ENCODE peak calls at places on chromosomes 11 and 22, in six cellular contexts. R is iPS-NIHi11, Q is NCI-H2029 treated with DMSO at 0.1 percent for 48 hours, E is C1 segment of cervical spinal cord, V is coronary artery, I is stomach. Z is an unnamed sample.

GRCh38 chr11:60987577-60988277 is 16.2 kb downstream of the CD6 start:
- DNase-seq in Q (no peak), V (no peak), I (no peak), R (no peak), E (no peak), Z (no peak)

GRCh38 chr11:72001255-72001654 is 2.5 kb downstream of the IL18BP start:
- DNase-seq in E (no peak), V (no peak), R (no peak), Q (no peak), I (no peak), Z (no peak)

GRCh38 chr11:35798423-35798822 is 135.8 kb downstream of the TRIM44 start:
- DNase-seq in V (no peak), Q (no peak), E (no peak), I (no peak), R (no peak), Z (no peak)

GRCh38 chr11:45795379-45795778 is 9.6 kb upstream of the SLC35C1 start:
- DNase-seq in E (no peak), R (no peak), I (no peak), Q (no peak), V (no peak), Z (no peak)

GRCh38 chr11:33387586-33387985 is 130.4 kb downstream of the HIPK3 start:
- DNase-seq in Q (no peak), I (no peak), V (no peak), E (no peak), R (no peak), Z (no peak)

GRCh38 chr11:113193894-113194293 is 120.5 kb upstream of the TTC12 start:
- DNase-seq in E (no peak), V (no peak), I (peak), Q (peak), R (no peak), Z (no peak)

GRCh38 chr11:103806130-103806900 is 230.1 kb upstream of the DDI1 start:
- DNase-seq in V (no peak), E (no peak), I (no peak), R (no peak), Q (no peak), Z (no peak)

GRCh38 chr11:95791385-95792033 is 1.2 kb downstream of the CEP57 start:
- DNase-seq in Q (no peak), E (no peak), I (no peak), R (no peak), V (no peak), Z (no peak)

GRCh38 chr11:64861227-64861970 is 16.9 kb upstream of the CDC42BPG start:
- DNase-seq in V (no peak), Q (no peak), I (no peak), E (no peak), R (no peak), Z (no peak)

GRCh38 chr11:119346605-119347004 is at the start of gene MFRP:
- DNase-seq in V (no peak), E (no peak), I (no peak), Q (no peak), R (no peak), Z (no peak)

GRCh38 chr11:38824573-38824972 is 2226.5 kb upstream of the RAG2 start:
- DNase-seq in I (no peak), E (no peak), V (no peak), Q (no peak), R (peak), Z (peak)

GRCh38 chr22:16949561-16949960 is 58.5 kb downstream of the GAB4 start:
- DNase-seq in Q (no peak), E (no peak), R (no peak), I (no peak), V (no peak), Z (no peak)

GRCh38 chr11:115503886-115504278 is 333 bp downstream of the CADM1 start:
- DNase-seq in V (no peak), Q (no peak), R (no peak), E (no peak), I (no peak), Z (no peak)

GRCh38 chr11:86592047-86592564 is 80.3 kb downstream of the ME3 start:
- DNase-seq in I (no peak), E (no peak), V (no peak), Q (peak), R (no peak), Z (no peak)

GRCh38 chr11:111604392-111605009 is 2.3 kb downstream of the SIK2 start:
- DNase-seq in R (peak), E (no peak), I (no peak), V (no peak), Q (peak), Z (peak)

GRCh38 chr11:68035266-68035876 is 3.5 kb upstream of the TCIRG1 start:
- DNase-seq in I (no peak), V (no peak), Q (no peak), E (no peak), R (no peak), Z (no peak)

Z was measured in GM23338.